ENCODE peak calls at places on chromosomes 3 and 15, in nine cellular contexts. S is endothelial cell; K is NCI-H460; I is cortex of kidney; X is stimulated activated CD4-positive, alpha-beta T cell treated with anti-CD3 and anti-CD28 coated beads, TNF-alpha, amount 100 ng/mL, for 4 hours; C is activated gamma-delta T cell; E is activated CD4-positive, alpha-beta T cell treated with anti-CD3 and anti-CD28 coated beads, Interleukin-2, amount 50 U/mL, for 1 hour; L is fibroblast of lung; D is AG08396. H is an unnamed sample.

GRCh38 chr3:131083190-131083863 is 56.6 kb downstream of the NEK11 start:
- DNase-seq in S (no peak), K (no peak), I (no peak), X (no peak), C (no peak), E (no peak), L (peak), D (no peak), H (no peak)

GRCh38 chr3:28973621-28974020 is 307.2 kb upstream of the RBMS3 start:
- DNase-seq in S (no peak), K (no peak), I (no peak), X (no peak), C (no peak), E (no peak), L (peak), D (no peak), H (peak)

GRCh38 chr3:100144255-100144866 is 30.1 kb upstream of the FILIP1L start:
- DNase-seq in S (no peak), K (no peak), I (no peak), X (no peak), C (no peak), E (no peak), L (no peak), D (no peak), H (no peak)

GRCh38 chr15:71596672-71597071 is 213.7 kb upstream of the NR2E3 start:
- DNase-seq in S (no peak), K (no peak), I (no peak), X (no peak), C (no peak), E (no peak), L (peak), D (peak), H (no peak)

GRCh38 chr3:140216249-140216648 is 281.3 kb downstream of the CLSTN2 start:
- DNase-seq in S (no peak), K (no peak), I (no peak), X (no peak), C (no peak), E (no peak), L (no peak), D (peak), H (no peak)

GRCh38 chr3:194386610-194387009 is 12.5 kb downstream of the GP5 start:
- DNase-seq in S (no peak), K (no peak), I (no peak), X (no peak), C (no peak), E (no peak), L (no peak), D (no peak), H (no peak)

GRCh38 chr15:28140062-28140461 is 40.9 kb upstream of the OCA2 start:
- DNase-seq in S (no peak), K (no peak), I (no peak), X (no peak), C (no peak), E (no peak), L (no peak), D (no peak), H (no peak)

GRCh38 chr15:57554063-57554820 is 37.5 kb upstream of the MYZAP start:
- DNase-seq in S (no peak), K (no peak), I (no peak), X (no peak), C (no peak), E (no peak), L (peak), D (no peak), H (no peak)

GRCh38 chr3:138752886-138753285 is 81.8 kb downstream of the PIK3CB start:
- DNase-seq in S (no peak), K (no peak), I (no peak), X (no peak), C (no peak), E (no peak), L (peak), D (no peak), H (no peak)

GRCh38 chr15:48040166-48040817 is 80.5 kb upstream of the SLC24A5 start:
- DNase-seq in S (no peak), K (no peak), I (no peak), X (no peak), C (no peak), E (no peak), L (peak), D (peak), H (peak)

GRCh38 chr15:88877906-88878305 is 17.4 kb downstream of the HAPLN3 start:
- DNase-seq in S (no peak), K (no peak), I (no peak), X (no peak), C (no peak), E (no peak), L (no peak), D (no peak), H (no peak)

GRCh38 chr3:22523925-22524324 is 679.2 kb upstream of the UBE2E2 start:
- DNase-seq in S (no peak), K (no peak), I (no peak), X (no peak), C (no peak), E (no peak), L (no peak), D (no peak), H (no peak)

GRCh38 chr15:86762874-86763273 is 683.2 kb downstream of the AGBL1 start:
- DNase-seq in S (no peak), K (no peak), I (no peak), X (no peak), C (no peak), E (no peak), L (no peak), D (no peak), H (no peak)

GRCh38 chr15:78075490-78076230 is 1.9 kb downstream of the TBC1D2B start:
- DNase-seq in S (peak), K (no peak), I (no peak), X (no peak), C (no peak), E (no peak), L (peak), D (peak), H (peak)

GRCh38 chr3:41411065-41411464 is 211.8 kb downstream of the CTNNB1 start:
- DNase-seq in S (no peak), K (no peak), I (no peak), X (no peak), C (no peak), E (no peak), L (no peak), D (no peak), H (no peak)

GRCh38 chr3:22383285-22383684 is 632.3 kb upstream of the ZNF385D start:
- DNase-seq in S (no peak), K (no peak), I (no peak), X (no peak), C (no peak), E (no peak), L (no peak), D (no peak), H (no peak)

GRCh38 chr3:65978116-65978515 is 60.6 kb downstream of the MAGI1 start:
- DNase-seq in S (no peak), K (no peak), I (no peak), X (no peak), C (no peak), E (no peak), L (peak), D (no peak), H (no peak)

GRCh38 chr3:149589332-149589731 is 68.5 kb downstream of the WWTR1 start:
- DNase-seq in S (no peak), K (no peak), I (no peak), X (no peak), C (no peak), E (no peak), L (peak), D (no peak), H (peak)

GRCh38 chr3:53198996-53199395 is 38.0 kb downstream of the PRKCD start:
- DNase-seq in S (no peak), K (no peak), I (no peak), X (no peak), C (no peak), E (no peak), L (no peak), D (no peak), H (no peak)

GRCh38 chr3:53040361-53040820 is 5.5 kb downstream of the SFMBT1 start:
- DNase-seq in S (no peak), K (no peak), I (no peak), X (no peak), C (no peak), E (no peak), L (peak), D (no peak), H (no peak)

GRCh38 chr3:7800006-7800780 is 701.4 kb upstream of the LMCD1 start:
- DNase-seq in S (no peak), K (no peak), I (no peak), X (no peak), C (no peak), E (no peak), L (peak), D (no peak), H (no peak)

GRCh38 chr3:155859859-155860258 is 5.6 kb upstream of the SLC33A1 start:
- DNase-seq in S (no peak), K (no peak), I (no peak), X (no peak), C (no peak), E (no peak), L (peak), D (no peak), H (no peak)

GRCh38 chr3:24545917-24546316 is 51.3 kb upstream of the THRB start:
- DNase-seq in S (no peak), K (no peak), I (no peak), X (no peak), C (no peak), E (no peak), L (no peak), D (no peak), H (no peak)

GRCh38 chr3:107650788-107651187 is 128.0 kb downstream of the BBX start:
- DNase-seq in S (no peak), K (no peak), I (no peak), X (no peak), C (no peak), E (no peak), L (no peak), D (no peak), H (no peak)

GRCh38 chr15:66252411-66253295 is 897 bp downstream of the MEGF11 start:
- DNase-seq in S (peak), K (peak), I (no peak), X (peak), C (peak), E (peak), L (peak), D (peak), H (no peak)

GRCh38 chr3:146780251-146780650 is 175.1 kb upstream of the PLSCR5 start:
- DNase-seq in S (no peak), K (no peak), I (no peak), X (no peak), C (no peak), E (no peak), L (peak), D (no peak), H (no peak)

GRCh38 chr3:192481638-192482037 is 245.7 kb downstream of the FGF12 start:
- DNase-seq in S (no peak), K (no peak), I (no peak), X (no peak), C (no peak), E (no peak), L (peak), D (no peak), H (peak)

GRCh38 chr15:65056868-65057548 is 10.8 kb downstream of the RASL12 start:
- DNase-seq in S (no peak), K (no peak), I (no peak), X (no peak), C (no peak), E (no peak), L (peak), D (no peak), H (no peak)

GRCh38 chr15:22786868-22787698 is 639 bp downstream of the NIPA1 start:
- DNase-seq in S (peak), K (no peak), I (no peak), X (no peak), C (peak), E (peak), L (peak), D (peak), H (no peak)

GRCh38 chr3:154244644-154245043 is 79.6 kb downstream of the DHX36 start:
- DNase-seq in S (no peak), K (no peak), I (no peak), X (no peak), C (no peak), E (no peak), L (peak), D (no peak), H (peak)

GRCh38 chr3:112611813-112612515 is 29.0 kb downstream of the CCDC80 start:
- DNase-seq in S (no peak), K (no peak), I (no peak), X (no peak), C (no peak), E (no peak), L (no peak), D (no peak), H (no peak)

GRCh38 chr15:39459538-39459937 is 121.3 kb upstream of the THBS1 start:
- DNase-seq in S (no peak), K (no peak), I (no peak), X (no peak), C (no peak), E (no peak), L (no peak), D (no peak), H (no peak)

GRCh38 chr3:150443331-150443741 is 35.2 kb downstream of the TSC22D2 start:
- DNase-seq in S (no peak), K (no peak), I (no peak), X (no peak), C (no peak), E (no peak), L (peak), D (no peak), H (peak)

GRCh38 chr3:158430448-158430847 is 140.5 kb upstream of the MLF1 start:
- DNase-seq in S (no peak), K (no peak), I (no peak), X (no peak), C (no peak), E (no peak), L (peak), D (no peak), H (no peak)

GRCh38 chr3:106337116-106337515 is 468.3 kb upstream of the CBLB start:
- DNase-seq in S (no peak), K (no peak), I (no peak), X (no peak), C (no peak), E (no peak), L (peak), D (peak), H (peak)

GRCh38 chr15:60301024-60301423 is 96.8 kb downstream of the ANXA2 start:
- DNase-seq in S (no peak), K (no peak), I (no peak), X (no peak), C (no peak), E (no peak), L (no peak), D (no peak), H (no peak)

GRCh38 chr15:42063122-42063848 is 31.1 kb downstream of the PLA2G4D start:
- DNase-seq in S (no peak), K (no peak), I (no peak), X (no peak), C (no peak), E (no peak), L (no peak), D (no peak), H (no peak)

GRCh38 chr15:58190419-58190818 is 52.2 kb downstream of the AQP9 start:
- DNase-seq in S (no peak), K (no peak), I (no peak), X (no peak), C (no peak), E (no peak), L (peak), D (no peak), H (no peak)

GRCh38 chr15:99702895-99703602 is 30.2 kb downstream of the LYSMD4 start:
- DNase-seq in S (no peak), K (no peak), I (no peak), X (no peak), C (no peak), E (no peak), L (peak), D (no peak), H (no peak)

GRCh38 chr3:158668506-158668905 is 3.9 kb downstream of the LXN start:
- DNase-seq in S (no peak), K (no peak), I (no peak), X (no peak), C (no peak), E (no peak), L (peak), D (no peak), H (peak)

H was measured in skeletal muscle cell.